ENCODE peak calls at places on chromosomes 2 and 18, in four cellular contexts. H is BJ, E is omental fat pad, L is cardiac fibroblast. V is an unnamed sample.

GRCh38 chr2:62722679-62723078 is 17.2 kb downstream of the EHBP1 start:
- DNase-seq in H (no peak), E (no peak), L (no peak), V (no peak)

GRCh38 chr2:197152451-197153228 is 157.9 kb downstream of the ANKRD44 start:
- DNase-seq in H (no peak), E (no peak), L (peak; percentile 90), V (no peak)

GRCh38 chr2:185291035-185291647 is 447.5 kb upstream of the FSIP2 start:
- DNase-seq in H (no peak), E (no peak), L (peak; percentile 53), V (peak; percentile 67)

GRCh38 chr2:240820607-240821428 is 799 bp upstream of the KIF1A start:
- DNase-seq in H (no peak), E (no peak), L (no peak), V (peak; percentile 53)

GRCh38 chr2:130353291-130354134 is 2.3 kb upstream of the PTPN18 start:
- DNase-seq in H (no peak), E (no peak), L (no peak), V (no peak)

GRCh38 chr2:56239437-56239836 is 55.6 kb downstream of the CCDC85A start:
- DNase-seq in H (peak; percentile 21), E (no peak), L (peak; percentile 66), V (no peak)

GRCh38 chr18:60493066-60493465 is 120.5 kb upstream of the MC4R start:
- DNase-seq in H (no peak), E (no peak), L (no peak), V (no peak)

GRCh38 chr2:189594305-189594704 is 13.7 kb upstream of the SLC40A1 start:
- DNase-seq in H (no peak), E (no peak), L (no peak), V (no peak)

GRCh38 chr2:160214461-160215055 is 14.5 kb upstream of the ITGB6 start:
- DNase-seq in H (peak; percentile 67), E (no peak), L (peak; percentile 96), V (no peak)

GRCh38 chr18:46412831-46413371 is 244.1 kb downstream of the LOXHD1 start:
- DNase-seq in H (no peak), E (no peak), L (no peak), V (no peak)

GRCh38 chr2:197852127-197852526 is 47.7 kb downstream of the PLCL1 start:
- DNase-seq in H (no peak), E (no peak), L (no peak), V (no peak)

GRCh38 chr2:189440947-189441708 is at the start of gene WDR75:
- DNase-seq in H (peak; percentile 66), E (peak; percentile 72), L (peak; percentile 97), V (peak; percentile 71)

GRCh38 chr2:11129598-11130449 is 25.4 kb upstream of the SLC66A3 start:
- DNase-seq in H (no peak), E (no peak), L (no peak), V (peak; percentile 88)

GRCh38 chr2:162333968-162334367 is 10.0 kb upstream of the GCA start:
- DNase-seq in H (no peak), E (no peak), L (peak; percentile 52), V (no peak)

GRCh38 chr18:44241041-44241440 is 439.6 kb upstream of the SETBP1 start:
- DNase-seq in H (no peak), E (no peak), L (no peak), V (no peak)

GRCh38 chr2:98504386-98505109 is 59.9 kb downstream of the INPP4A start:
- DNase-seq in H (no peak), E (no peak), L (peak; percentile 38), V (no peak)
- TF ChIP-seq CTCF in H (no peak), E (no peak), L (no peak), V (no peak)

GRCh38 chr18:13112982-13113381 is 105.6 kb upstream of the LDLRAD4 start:
- DNase-seq in H (no peak), E (no peak), L (peak; percentile 27), V (no peak)
- TF ChIP-seq CTCF in H (peak; percentile 54), E (no peak), L (peak; percentile 37), V (no peak)

DNA sequence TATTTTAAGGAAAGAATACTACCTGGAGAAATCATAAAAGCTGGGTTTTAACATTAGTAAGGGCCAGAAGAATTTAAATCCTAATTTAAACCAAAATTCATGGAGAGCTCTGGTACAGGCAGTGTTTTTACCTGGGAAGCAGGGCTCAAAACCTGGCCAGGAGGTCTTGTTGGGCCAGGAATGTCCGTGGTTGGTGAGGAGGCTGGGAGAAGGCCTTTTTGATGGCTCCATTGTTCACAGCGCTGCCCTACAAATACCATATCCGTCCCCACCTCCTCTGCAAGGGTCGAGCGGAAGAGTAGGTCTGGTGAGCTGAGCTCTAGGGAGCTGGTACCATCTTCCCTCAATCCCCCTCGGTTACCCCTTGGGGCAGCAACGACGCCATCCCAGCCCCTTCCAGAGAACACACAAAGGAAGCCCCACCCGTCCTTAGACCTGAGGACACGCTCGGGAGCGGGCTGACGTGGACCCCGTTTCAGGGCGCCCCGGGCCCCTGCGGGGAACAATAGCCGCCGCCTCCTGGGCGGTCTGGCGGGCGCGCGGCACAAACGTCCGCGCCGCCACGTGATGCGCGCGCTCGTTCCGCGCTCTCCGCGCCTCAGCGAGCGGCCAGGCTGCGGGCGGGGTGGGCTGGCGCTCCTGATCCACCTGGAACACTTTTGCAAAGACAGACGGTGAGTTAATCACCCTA is 10.7 kb upstream of the HOXD1 start:
- DNase-seq in H (no peak), E (no peak), L (no peak), V (no peak)
- TF ChIP-seq CTCF in H (no peak), E (no peak), L (no peak), V (no peak)

GRCh38 chr2:135473567-135473966 is 57.5 kb downstream of the ZRANB3 start:
- DNase-seq in H (no peak), E (no peak), L (peak; percentile 55), V (no peak)
- TF ChIP-seq CTCF in H (peak; percentile 48), E (no peak), L (peak; percentile 66), V (no peak)

DNA sequence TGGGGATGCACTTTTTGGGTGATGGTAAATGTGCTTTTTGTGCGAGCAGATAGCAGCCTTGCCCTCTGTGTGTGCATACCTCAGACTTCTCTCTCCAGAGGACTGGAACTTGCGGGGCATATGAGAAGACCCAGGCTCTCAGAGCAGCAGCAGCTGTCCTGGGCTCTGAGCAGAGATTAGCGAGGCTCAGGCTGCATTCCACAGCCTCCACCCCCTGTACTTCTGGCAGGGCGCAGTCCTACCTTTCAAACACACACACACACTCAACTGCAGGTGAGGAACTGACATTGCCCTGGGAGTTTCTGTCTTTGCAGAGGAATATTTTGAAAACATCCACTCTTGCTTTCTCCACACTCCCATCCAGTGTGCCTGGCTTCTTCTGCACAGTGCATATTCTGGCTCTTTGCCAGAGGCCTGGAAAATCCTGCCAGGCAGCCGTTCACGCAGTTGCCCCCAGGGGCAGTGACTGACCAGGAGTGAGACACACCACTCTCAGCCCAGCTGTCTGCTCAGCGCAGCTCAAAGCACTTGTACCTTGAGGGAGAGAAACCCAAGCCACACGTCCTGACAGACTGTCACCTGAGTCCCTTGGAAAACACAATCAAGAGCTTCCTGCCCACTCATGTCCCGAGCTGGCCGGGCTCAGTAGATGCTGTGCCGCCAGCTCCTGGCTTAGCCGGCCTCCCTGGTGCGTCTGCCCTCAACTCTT is 460.8 kb downstream of the RNF144A start:
- DNase-seq in H (no peak), E (no peak), L (no peak), V (peak; percentile 64)
- TF ChIP-seq CTCF in H (no peak), E (no peak), L (no peak), V (no peak)

GRCh38 chr2:86025229-86025820 is 80.4 kb downstream of the POLR1A start:
- DNase-seq in H (no peak), E (peak; percentile 11), L (no peak), V (no peak)
- TF ChIP-seq CTCF in H (peak; percentile 19), E (no peak), L (no peak), V (no peak)

GRCh38 chr18:3540805-3541548 is 91.0 kb downstream of the TGIF1 start:
- DNase-seq in H (no peak), E (no peak), L (no peak), V (no peak)

GRCh38 chr18:3541549-3542386 is 91.8 kb downstream of the TGIF1 start:
- DNase-seq in H (no peak), E (no peak), L (no peak), V (no peak)

GRCh38 chr18:3544537-3544936 is 94.6 kb downstream of the TGIF1 start:
- DNase-seq in H (no peak), E (no peak), L (no peak), V (no peak)

GRCh38 chr18:3538456-3538855 is 88.5 kb downstream of the TGIF1 start:
- DNase-seq in H (no peak), E (no peak), L (no peak), V (no peak)

GRCh38 chr18:3538954-3539617 is 89.1 kb downstream of the TGIF1 start:
- DNase-seq in H (no peak), E (no peak), L (no peak), V (no peak)
- TF ChIP-seq CTCF in H (no peak), E (no peak), L (no peak), V (no peak)

GRCh38 chr2:239328306-239329191 is 72.3 kb downstream of the HDAC4 start:
- DNase-seq in H (peak; percentile 64), E (peak; percentile 47), L (peak; percentile 64), V (peak; percentile 55)
- TF ChIP-seq CTCF in H (peak; percentile 40), E (no peak), L (no peak), V (no peak)

GRCh38 chr18:11960743-11961380 is 20.4 kb upstream of the IMPA2 start:
- DNase-seq in H (no peak), E (no peak), L (no peak), V (no peak)

GRCh38 chr18:11962586-11962985 is 18.7 kb upstream of the IMPA2 start:
- DNase-seq in H (no peak), E (no peak), L (no peak), V (no peak)

GRCh38 chr18:11963991-11964484 is 17.3 kb upstream of the IMPA2 start:
- DNase-seq in H (peak; percentile 69), E (no peak), L (peak; percentile 42), V (no peak)
- TF ChIP-seq CTCF in H (peak; percentile 54), E (no peak), L (peak; percentile 24), V (no peak)

DNA sequence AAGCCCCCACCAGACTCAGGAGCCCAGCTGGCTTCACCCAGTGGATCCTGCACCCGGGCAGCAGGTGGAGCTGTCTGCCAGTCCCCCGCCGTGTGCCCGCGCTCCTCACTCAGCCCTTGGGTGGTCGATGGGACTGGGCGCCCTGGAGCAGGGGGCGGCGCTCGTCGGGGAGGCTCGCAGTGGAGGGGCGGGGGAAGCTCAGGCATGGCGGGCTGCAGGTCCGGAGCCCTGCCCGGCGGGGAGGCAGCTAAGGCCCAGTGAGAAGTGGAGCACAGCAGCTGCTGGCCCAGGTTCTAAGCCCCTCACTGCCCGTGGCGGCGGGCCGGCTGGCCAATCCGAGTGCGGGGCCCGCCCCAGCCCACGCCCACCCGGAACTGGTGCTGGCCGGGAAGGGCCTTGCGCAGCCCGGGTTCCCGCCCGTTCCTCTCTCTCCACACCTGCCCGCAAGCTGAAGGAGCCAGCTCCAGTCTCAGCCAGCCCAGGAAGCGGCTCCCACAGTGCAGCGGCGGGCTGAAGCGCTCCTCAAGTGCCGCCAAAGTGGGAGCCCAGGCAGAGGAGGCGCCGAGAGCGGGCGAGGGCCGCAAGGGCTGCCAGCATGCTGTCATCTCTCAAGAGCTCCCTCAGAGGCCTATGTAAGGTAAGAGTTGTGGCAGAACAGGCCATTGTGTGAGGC is 1307.8 kb upstream of the TMEFF2 start:
- DNase-seq in H (no peak), E (no peak), L (no peak), V (peak; percentile 64)
- TF ChIP-seq CTCF in H (no peak), E (no peak), L (no peak), V (no peak)

V was measured in mesothelial cell of epicardium.